ENCODE peak calls at places on chromosomes 2 and 18, in five cellular contexts. One of them, this sample, is unnamed. For H3K4me1, the result is how much of the 10 kb centered on the place peaks cover.

GRCh38 chr2:225017713-225018112 is 24.6 kb downstream of the DOCK10 start:
- DNase-seq in heart left ventricle: no peak
- DNase-seq in mucosa of descending colon: no peak
- DNase-seq in tibial nerve: no peak
- DNase-seq in mesenchymal stem cell: no peak
- DNase-seq in this sample: no peak

GRCh38 chr2:115165529-115166109 is 723.2 kb downstream of the DPP10 start:
- DNase-seq in heart left ventricle: no peak
- DNase-seq in mucosa of descending colon: peak
- DNase-seq in tibial nerve: peak
- DNase-seq in mesenchymal stem cell: peak
- DNase-seq in this sample: no peak

GRCh38 chr18:63606526-63606925 is 19.4 kb downstream of the SERPINB13 start:
- DNase-seq in heart left ventricle: no peak
- DNase-seq in mucosa of descending colon: no peak
- DNase-seq in tibial nerve: no peak
- DNase-seq in mesenchymal stem cell: no peak
- DNase-seq in this sample: no peak

GRCh38 chr18:50374170-50374752 is 585 bp upstream of the SKA1 start:
- DNase-seq in heart left ventricle: no peak
- DNase-seq in mucosa of descending colon: peak
- DNase-seq in tibial nerve: no peak
- DNase-seq in mesenchymal stem cell: no peak
- DNase-seq in this sample: no peak

GRCh38 chr2:26666671-26667070 is 25.5 kb upstream of the CIB4 start:
- DNase-seq in heart left ventricle: no peak
- DNase-seq in mucosa of descending colon: no peak
- DNase-seq in tibial nerve: no peak
- DNase-seq in mesenchymal stem cell: no peak
- DNase-seq in this sample: no peak

GRCh38 chr2:204881519-204882111 is 336.3 kb downstream of the PARD3B start:
- DNase-seq in heart left ventricle: no peak
- DNase-seq in mucosa of descending colon: no peak
- DNase-seq in tibial nerve: no peak
- DNase-seq in mesenchymal stem cell: no peak
- DNase-seq in this sample: no peak

GRCh38 chr2:119746836-119747235 is 12.9 kb upstream of the PTPN4 start:
- DNase-seq in heart left ventricle: no peak
- DNase-seq in mucosa of descending colon: no peak
- DNase-seq in tibial nerve: no peak
- DNase-seq in mesenchymal stem cell: no peak
- DNase-seq in this sample: no peak

GRCh38 chr2:32864337-32864736 is 82.4 kb upstream of the LTBP1 start:
- DNase-seq in heart left ventricle: no peak
- DNase-seq in mucosa of descending colon: no peak
- DNase-seq in tibial nerve: no peak
- DNase-seq in mesenchymal stem cell: peak
- DNase-seq in this sample: no peak

GRCh38 chr2:174535757-174536703 is 49.2 kb upstream of the GPR155 start:
- DNase-seq in heart left ventricle: no peak
- DNase-seq in mucosa of descending colon: no peak
- DNase-seq in tibial nerve: no peak
- DNase-seq in mesenchymal stem cell: no peak
- DNase-seq in this sample: no peak

GRCh38 chr2:15058015-15058414 is 425.5 kb downstream of the LRATD1 start:
- DNase-seq in heart left ventricle: no peak
- DNase-seq in mucosa of descending colon: no peak
- DNase-seq in tibial nerve: no peak
- DNase-seq in mesenchymal stem cell: no peak
- DNase-seq in this sample: no peak

GRCh38 chr18:11154369-11154982 is 5.1 kb upstream of the PIEZO2 start:
- DNase-seq in heart left ventricle: no peak
- DNase-seq in mucosa of descending colon: no peak
- DNase-seq in tibial nerve: no peak
- DNase-seq in mesenchymal stem cell: peak
- DNase-seq in this sample: no peak

GRCh38 chr2:161414385-161415040 is 1.6 kb upstream of the TBR1 start:
- DNase-seq in heart left ventricle: peak
- DNase-seq in mucosa of descending colon: peak
- DNase-seq in tibial nerve: no peak
- DNase-seq in mesenchymal stem cell: peak
- DNase-seq in this sample: no peak

GRCh38 chr2:133097666-133098065 is 427.7 kb upstream of the LYPD1 start:
- DNase-seq in heart left ventricle: no peak
- DNase-seq in mucosa of descending colon: no peak
- DNase-seq in tibial nerve: no peak
- DNase-seq in mesenchymal stem cell: peak
- DNase-seq in this sample: no peak

GRCh38 chr2:218567797-218568189 is 358 bp downstream of the USP37 start:
- DNase-seq in heart left ventricle: no peak
- DNase-seq in mucosa of descending colon: no peak
- DNase-seq in tibial nerve: no peak
- DNase-seq in mesenchymal stem cell: no peak
- DNase-seq in this sample: no peak

GRCh38 chr2:219273887-219274391 is 5.2 kb upstream of the DNAJB2 start:
- DNase-seq in heart left ventricle: no peak
- DNase-seq in mucosa of descending colon: no peak
- DNase-seq in tibial nerve: no peak
- DNase-seq in mesenchymal stem cell: no peak
- DNase-seq in this sample: no peak

GRCh38 chr2:128446049-128446811 is 127.6 kb upstream of the HS6ST1 start:
- DNase-seq in heart left ventricle: no peak
- DNase-seq in mucosa of descending colon: no peak
- DNase-seq in tibial nerve: no peak
- DNase-seq in mesenchymal stem cell: no peak
- DNase-seq in this sample: no peak

GRCh38 chr18:23683671-23684070 is 5.6 kb upstream of the LAMA3 start:
- DNase-seq in heart left ventricle: no peak
- DNase-seq in mucosa of descending colon: no peak
- DNase-seq in tibial nerve: no peak
- DNase-seq in mesenchymal stem cell: no peak
- DNase-seq in this sample: no peak

GRCh38 chr2:19300961-19301360 is 57.5 kb downstream of the OSR1 start:
- DNase-seq in heart left ventricle: no peak
- DNase-seq in mucosa of descending colon: no peak
- DNase-seq in tibial nerve: no peak
- DNase-seq in mesenchymal stem cell: peak
- DNase-seq in this sample: no peak

GRCh38 chr18:26386002-26386401 is 159.8 kb downstream of the TAF4B start:
- DNase-seq in heart left ventricle: no peak
- DNase-seq in mucosa of descending colon: peak
- DNase-seq in tibial nerve: peak
- DNase-seq in mesenchymal stem cell: peak
- DNase-seq in this sample: no peak

GRCh38 chr2:112129060-112129459 is 9.1 kb upstream of the FBLN7 start:
- DNase-seq in heart left ventricle: no peak
- DNase-seq in mucosa of descending colon: no peak
- DNase-seq in tibial nerve: no peak
- DNase-seq in mesenchymal stem cell: no peak
- DNase-seq in this sample: no peak

GRCh38 chr18:37537868-37538525 is 27.6 kb downstream of the CELF4 start:
- DNase-seq in heart left ventricle: peak
- DNase-seq in mucosa of descending colon: peak
- DNase-seq in tibial nerve: peak
- DNase-seq in mesenchymal stem cell: peak
- DNase-seq in this sample: peak

GRCh38 chr2:134852518-134852917 is 14.1 kb downstream of the ACMSD start:
- DNase-seq in heart left ventricle: no peak
- DNase-seq in mucosa of descending colon: no peak
- DNase-seq in tibial nerve: no peak
- DNase-seq in mesenchymal stem cell: no peak
- DNase-seq in this sample: no peak

GRCh38 chr18:34817636-34818035 is 107.5 kb downstream of the DTNA start:
- DNase-seq in heart left ventricle: no peak
- DNase-seq in mucosa of descending colon: no peak
- DNase-seq in tibial nerve: no peak
- DNase-seq in mesenchymal stem cell: no peak
- DNase-seq in this sample: no peak

GRCh38 chr2:233091595-233092375 is 31.6 kb downstream of the INPP5D start:
- DNase-seq in heart left ventricle: no peak
- DNase-seq in mucosa of descending colon: no peak
- DNase-seq in tibial nerve: no peak
- DNase-seq in mesenchymal stem cell: no peak
- DNase-seq in this sample: no peak

GRCh38 chr2:150046211-150046610 is 441.3 kb downstream of the RND3 start:
- DNase-seq in heart left ventricle: no peak
- DNase-seq in mucosa of descending colon: no peak
- DNase-seq in tibial nerve: no peak
- DNase-seq in mesenchymal stem cell: peak
- DNase-seq in this sample: no peak

GRCh38 chr18:74493689-74494088 is 2.5 kb upstream of the CNDP2 start:
- DNase-seq in heart left ventricle: no peak
- DNase-seq in mucosa of descending colon: peak
- DNase-seq in tibial nerve: no peak
- DNase-seq in mesenchymal stem cell: peak
- DNase-seq in this sample: no peak

GRCh38 chr2:158213743-158214142 is 112.1 kb downstream of the UPP2 start:
- DNase-seq in heart left ventricle: no peak
- DNase-seq in mucosa of descending colon: no peak
- DNase-seq in tibial nerve: no peak
- DNase-seq in mesenchymal stem cell: no peak
- DNase-seq in this sample: no peak

GRCh38 chr2:18357537-18357936 is 202.9 kb downstream of the RDH14 start:
- DNase-seq in heart left ventricle: no peak
- DNase-seq in mucosa of descending colon: no peak
- DNase-seq in tibial nerve: no peak
- DNase-seq in mesenchymal stem cell: no peak
- DNase-seq in this sample: no peak

GRCh38 chr2:38146917-38147307 is 71.0 kb upstream of the CYP1B1 start:
- DNase-seq in heart left ventricle: no peak
- DNase-seq in mucosa of descending colon: no peak
- DNase-seq in tibial nerve: no peak
- DNase-seq in mesenchymal stem cell: peak
- DNase-seq in this sample: no peak

GRCh38 chr18:68316636-68317035 is 398.3 kb downstream of the TMX3 start:
- DNase-seq in heart left ventricle: no peak
- DNase-seq in mucosa of descending colon: no peak
- DNase-seq in tibial nerve: no peak
- DNase-seq in mesenchymal stem cell: peak
- DNase-seq in this sample: no peak

GRCh38 chr18:3912705-3913104 is 462.7 kb downstream of the TGIF1 start:
- DNase-seq in heart left ventricle: no peak
- DNase-seq in mucosa of descending colon: no peak
- DNase-seq in tibial nerve: no peak
- DNase-seq in mesenchymal stem cell: no peak
- DNase-seq in this sample: no peak

GRCh38 chr18:25453556-25454269 is 101.7 kb upstream of the ZNF521 start:
- DNase-seq in heart left ventricle: no peak
- DNase-seq in mucosa of descending colon: no peak
- DNase-seq in tibial nerve: peak
- DNase-seq in mesenchymal stem cell: peak
- DNase-seq in this sample: no peak

GRCh38 chr18:79393626-79394401 is 1.9 kb upstream of the NFATC1 start:
- DNase-seq in heart left ventricle: peak
- DNase-seq in mucosa of descending colon: peak
- DNase-seq in tibial nerve: peak
- DNase-seq in mesenchymal stem cell: peak
- DNase-seq in this sample: peak

GRCh38 chr2:101380376-101380775 is 6.9 kb downstream of the CREG2 start:
- DNase-seq in heart left ventricle: peak
- DNase-seq in mucosa of descending colon: peak
- DNase-seq in tibial nerve: no peak
- DNase-seq in mesenchymal stem cell: peak
- DNase-seq in this sample: peak

GRCh38 chr2:109020217-109020637 is 31.2 kb upstream of the EDAR start:
- DNase-seq in heart left ventricle: no peak
- DNase-seq in mucosa of descending colon: no peak
- DNase-seq in tibial nerve: no peak
- DNase-seq in mesenchymal stem cell: peak
- DNase-seq in this sample: no peak

GRCh38 chr2:142286618-142287017 is 155.8 kb upstream of the LRP1B start:
- DNase-seq in heart left ventricle: no peak
- DNase-seq in mucosa of descending colon: peak
- DNase-seq in tibial nerve: no peak
- DNase-seq in mesenchymal stem cell: no peak
- DNase-seq in this sample: no peak

GRCh38 chr2:69564604-69565003 is 78.9 kb downstream of the AAK1 start:
- DNase-seq in heart left ventricle: no peak
- DNase-seq in mucosa of descending colon: no peak
- DNase-seq in tibial nerve: no peak
- DNase-seq in mesenchymal stem cell: no peak
- DNase-seq in this sample: no peak

GRCh38 chr2:161170917-161171594 is 10.8 kb downstream of the TANK start:
- DNase-seq in heart left ventricle: no peak
- DNase-seq in mucosa of descending colon: no peak
- DNase-seq in tibial nerve: no peak
- DNase-seq in mesenchymal stem cell: no peak
- DNase-seq in this sample: no peak

GRCh38 chr2:234026111-234026510 is 24.4 kb upstream of the SPP2 start:
- DNase-seq in heart left ventricle: no peak
- DNase-seq in mucosa of descending colon: no peak
- DNase-seq in tibial nerve: no peak
- DNase-seq in mesenchymal stem cell: no peak
- DNase-seq in this sample: no peak

GRCh38 chr2:43197568-43197896 is 28.9 kb downstream of the ZFP36L2 start:
- DNase-seq in heart left ventricle: no peak
- DNase-seq in mucosa of descending colon: no peak
- DNase-seq in tibial nerve: no peak
- DNase-seq in mesenchymal stem cell: no peak
- DNase-seq in this sample: no peak
- H3K4me1 ChIP-seq in heart left ventricle: under half
- H3K4me1 ChIP-seq in mucosa of descending colon: under half
- H3K4me1 ChIP-seq in tibial nerve: under half
- H3K4me1 ChIP-seq in mesenchymal stem cell: under half
- H3K4me1 ChIP-seq in this sample: under half

GRCh38 chr18:48941672-48942071 is 9.1 kb downstream of the SMAD7 start:
- DNase-seq in heart left ventricle: no peak
- DNase-seq in mucosa of descending colon: no peak
- DNase-seq in tibial nerve: no peak
- DNase-seq in mesenchymal stem cell: no peak
- DNase-seq in this sample: no peak
- H3K4me1 ChIP-seq in heart left ventricle: half or more
- H3K4me1 ChIP-seq in mucosa of descending colon: half or more
- H3K4me1 ChIP-seq in tibial nerve: under half
- H3K4me1 ChIP-seq in mesenchymal stem cell: half or more
- H3K4me1 ChIP-seq in this sample: half or more

GRCh38 chr2:144508162-144508765 is 11.7 kb downstream of the ZEB2 start:
- DNase-seq in heart left ventricle: no peak
- DNase-seq in mucosa of descending colon: no peak
- DNase-seq in tibial nerve: no peak
- DNase-seq in mesenchymal stem cell: no peak
- DNase-seq in this sample: no peak
- H3K4me1 ChIP-seq in heart left ventricle: half or more
- H3K4me1 ChIP-seq in mucosa of descending colon: under half
- H3K4me1 ChIP-seq in tibial nerve: under half
- H3K4me1 ChIP-seq in mesenchymal stem cell: under half
- H3K4me1 ChIP-seq in this sample: half or more

DNA sequence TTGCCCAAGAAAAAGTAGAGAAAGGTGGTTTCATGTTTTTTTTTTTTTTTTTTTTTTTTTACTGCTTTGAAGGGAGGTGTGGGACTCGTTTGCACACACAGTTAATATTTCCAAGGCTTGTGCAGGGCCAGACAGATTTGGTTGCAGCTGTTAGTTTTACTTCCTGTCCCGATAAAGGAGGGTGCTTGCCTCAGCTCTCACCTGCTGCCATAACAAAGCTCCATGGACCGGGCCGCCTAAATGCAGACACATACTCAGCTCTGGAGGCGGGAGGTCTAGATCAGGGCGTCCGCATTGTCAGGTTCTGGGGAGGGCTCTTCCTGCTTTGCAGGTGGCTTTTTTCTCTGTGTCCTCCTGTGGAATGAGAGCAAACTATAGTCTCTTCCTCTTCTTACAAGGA is 69.9 kb downstream of the ODC1 start:
- DNase-seq in heart left ventricle: no peak
- DNase-seq in mucosa of descending colon: no peak
- DNase-seq in tibial nerve: no peak
- DNase-seq in mesenchymal stem cell: no peak
- DNase-seq in this sample: no peak
- H3K4me1 ChIP-seq in heart left ventricle: under half
- H3K4me1 ChIP-seq in mucosa of descending colon: under half
- H3K4me1 ChIP-seq in tibial nerve: under half
- H3K4me1 ChIP-seq in mesenchymal stem cell: under half
- H3K4me1 ChIP-seq in this sample: under half